ENCODE peak calls at places on chromosomes 7 and 10, in nine cellular contexts. One of them, this sample, is unnamed.

GRCh38 chr10:33803248-33803647 is 468.8 kb upstream of the NRP1 start:
- DNase-seq in substantia nigra: no peak
- DNase-seq in transverse colon: no peak
- DNase-seq in stimulated activated CD4-positive, alpha-beta T cell treated with anti-CD3 and anti-CD28 coated beads, TNF-alpha, amount 100 ng/mL, for 4 hours: no peak
- DNase-seq in AG04449: no peak
- DNase-seq in stimulated activated CD8-positive, alpha-beta memory T cell treated with anti-CD3 and anti-CD28 coated beads, Interleukin-2, amount 100 ng/mL, for 48 hours: no peak
- DNase-seq in iPS-NIHi11: no peak
- DNase-seq in mucosa of gallbladder: no peak
- DNase-seq in HCT116: peak; percentile 46
- DNase-seq in this sample: no peak

GRCh38 chr10:31912898-31913847 is 15.5 kb downstream of the ARHGAP12 start:
- DNase-seq in substantia nigra: no peak
- DNase-seq in transverse colon: no peak
- DNase-seq in stimulated activated CD4-positive, alpha-beta T cell treated with anti-CD3 and anti-CD28 coated beads, TNF-alpha, amount 100 ng/mL, for 4 hours: no peak
- DNase-seq in AG04449: no peak
- DNase-seq in stimulated activated CD8-positive, alpha-beta memory T cell treated with anti-CD3 and anti-CD28 coated beads, Interleukin-2, amount 100 ng/mL, for 48 hours: no peak
- DNase-seq in iPS-NIHi11: no peak
- DNase-seq in mucosa of gallbladder: no peak
- DNase-seq in HCT116: no peak
- DNase-seq in this sample: no peak

GRCh38 chr10:101222683-101223273 is 6.5 kb downstream of the LBX1 start:
- DNase-seq in substantia nigra: no peak
- DNase-seq in transverse colon: no peak
- DNase-seq in stimulated activated CD4-positive, alpha-beta T cell treated with anti-CD3 and anti-CD28 coated beads, TNF-alpha, amount 100 ng/mL, for 4 hours: no peak
- DNase-seq in AG04449: no peak
- DNase-seq in stimulated activated CD8-positive, alpha-beta memory T cell treated with anti-CD3 and anti-CD28 coated beads, Interleukin-2, amount 100 ng/mL, for 48 hours: no peak
- DNase-seq in iPS-NIHi11: no peak
- DNase-seq in mucosa of gallbladder: no peak
- DNase-seq in HCT116: no peak
- DNase-seq in this sample: no peak

GRCh38 chr7:29401827-29402226 is 161.8 kb upstream of the PRR15 start:
- DNase-seq in substantia nigra: no peak
- DNase-seq in transverse colon: no peak
- DNase-seq in stimulated activated CD4-positive, alpha-beta T cell treated with anti-CD3 and anti-CD28 coated beads, TNF-alpha, amount 100 ng/mL, for 4 hours: no peak
- DNase-seq in AG04449: no peak
- DNase-seq in stimulated activated CD8-positive, alpha-beta memory T cell treated with anti-CD3 and anti-CD28 coated beads, Interleukin-2, amount 100 ng/mL, for 48 hours: no peak
- DNase-seq in iPS-NIHi11: no peak
- DNase-seq in mucosa of gallbladder: no peak
- DNase-seq in HCT116: no peak
- DNase-seq in this sample: no peak

GRCh38 chr7:72217151-72217550 is 195.0 kb downstream of the CALN1 start:
- DNase-seq in substantia nigra: no peak
- DNase-seq in transverse colon: no peak
- DNase-seq in stimulated activated CD4-positive, alpha-beta T cell treated with anti-CD3 and anti-CD28 coated beads, TNF-alpha, amount 100 ng/mL, for 4 hours: no peak
- DNase-seq in AG04449: no peak
- DNase-seq in stimulated activated CD8-positive, alpha-beta memory T cell treated with anti-CD3 and anti-CD28 coated beads, Interleukin-2, amount 100 ng/mL, for 48 hours: no peak
- DNase-seq in iPS-NIHi11: no peak
- DNase-seq in mucosa of gallbladder: no peak
- DNase-seq in HCT116: no peak
- DNase-seq in this sample: no peak

GRCh38 chr10:103125323-103126267 is 67.5 kb downstream of the NT5C2 start:
- DNase-seq in substantia nigra: no peak
- DNase-seq in transverse colon: no peak
- DNase-seq in stimulated activated CD4-positive, alpha-beta T cell treated with anti-CD3 and anti-CD28 coated beads, TNF-alpha, amount 100 ng/mL, for 4 hours: no peak
- DNase-seq in AG04449: no peak
- DNase-seq in stimulated activated CD8-positive, alpha-beta memory T cell treated with anti-CD3 and anti-CD28 coated beads, Interleukin-2, amount 100 ng/mL, for 48 hours: no peak
- DNase-seq in iPS-NIHi11: no peak
- DNase-seq in mucosa of gallbladder: no peak
- DNase-seq in HCT116: no peak
- DNase-seq in this sample: no peak

GRCh38 chr7:133437544-133437943 is 184.7 kb downstream of the EXOC4 start:
- DNase-seq in substantia nigra: no peak
- DNase-seq in transverse colon: no peak
- DNase-seq in stimulated activated CD4-positive, alpha-beta T cell treated with anti-CD3 and anti-CD28 coated beads, TNF-alpha, amount 100 ng/mL, for 4 hours: no peak
- DNase-seq in AG04449: no peak
- DNase-seq in stimulated activated CD8-positive, alpha-beta memory T cell treated with anti-CD3 and anti-CD28 coated beads, Interleukin-2, amount 100 ng/mL, for 48 hours: no peak
- DNase-seq in iPS-NIHi11: no peak
- DNase-seq in mucosa of gallbladder: no peak
- DNase-seq in HCT116: no peak
- DNase-seq in this sample: no peak

GRCh38 chr10:3897156-3897555 is 112.1 kb upstream of the KLF6 start:
- DNase-seq in substantia nigra: no peak
- DNase-seq in transverse colon: no peak
- DNase-seq in stimulated activated CD4-positive, alpha-beta T cell treated with anti-CD3 and anti-CD28 coated beads, TNF-alpha, amount 100 ng/mL, for 4 hours: no peak
- DNase-seq in AG04449: peak; percentile 63
- DNase-seq in stimulated activated CD8-positive, alpha-beta memory T cell treated with anti-CD3 and anti-CD28 coated beads, Interleukin-2, amount 100 ng/mL, for 48 hours: no peak
- DNase-seq in iPS-NIHi11: no peak
- DNase-seq in mucosa of gallbladder: no peak
- DNase-seq in HCT116: no peak
- DNase-seq in this sample: no peak

This sample was measured in T-helper 17 cell.